ENCODE peak calls at places on chromosome 21, in five cellular contexts. T is SK-N-SH, I is HepG2, R is K562, A is GM12878. U is an unnamed sample.

GRCh38 chr21:31623664-31624063 is 35.8 kb upstream of the SOD1 start:
- DNase-seq in R (peak), I (no peak), T (no peak), A (no peak), U (peak)

GRCh38 chr21:43970551-43970950 is 41.6 kb upstream of the TRAPPC10 start:
- DNase-seq in A (no peak), I (no peak), T (no peak), R (no peak), U (no peak)

GRCh38 chr21:17818158-17819113 is 720 bp downstream of the C21orf91 start:
- DNase-seq in T (peak), A (no peak), I (peak), R (no peak), U (peak)

GRCh38 chr21:26769613-26770188 is 75.5 kb downstream of the ADAMTS1 start:
- DNase-seq in A (no peak), R (no peak), T (peak), I (no peak), U (peak)

GRCh38 chr21:46118871-46119564 is 21.1 kb downstream of the COL6A2 start:
- DNase-seq in R (no peak), I (no peak), A (no peak), T (peak), U (no peak)

GRCh38 chr21:42829954-42830353 is 49.4 kb downstream of the WDR4 start:
- DNase-seq in T (no peak), I (no peak), A (no peak), R (no peak), U (peak)

GRCh38 chr21:38112219-38112789 is 144.5 kb upstream of the KCNJ15 start:
- DNase-seq in I (no peak), T (no peak), A (no peak), R (peak), U (no peak)

GRCh38 chr21:32484706-32485380 is 72.3 kb downstream of the EVA1C start:
- DNase-seq in R (no peak), I (no peak), A (no peak), T (no peak), U (no peak)

GRCh38 chr21:32474179-32475059 is 61.9 kb downstream of the EVA1C start:
- DNase-seq in R (no peak), T (peak), I (no peak), A (no peak), U (no peak)

DNA sequence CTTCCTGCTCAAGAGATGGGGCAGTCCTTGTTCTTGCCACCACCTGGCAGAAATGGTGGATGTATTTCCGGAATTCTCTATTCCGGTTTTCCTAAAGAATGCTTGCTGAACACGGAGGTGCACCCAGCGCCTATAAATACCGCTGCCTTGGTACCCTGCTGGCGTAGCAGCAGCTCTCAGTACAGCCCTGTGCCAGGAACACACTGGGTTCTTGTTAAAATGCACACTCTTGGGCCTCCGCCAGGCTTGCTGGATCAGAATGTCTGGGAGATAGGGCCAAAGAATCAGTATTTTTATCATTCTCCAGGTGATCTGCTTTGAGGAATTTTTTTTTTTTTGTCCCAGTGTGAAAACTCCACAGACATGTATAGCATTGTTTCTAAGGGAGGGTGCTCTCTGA is 54.2 kb downstream of the IGSF5 start:
- DNase-seq in I (no peak), R (no peak), T (no peak), A (no peak), U (no peak)
- TF ChIP-seq FOXM1 in I (no peak), R (no peak), T (no peak), A (no peak), U (no peak)

GRCh38 chr21:19246018-19246417 is 842.4 kb upstream of the TMPRSS15 start:
- DNase-seq in T (no peak), I (no peak), A (no peak), R (peak), U (no peak)
- TF ChIP-seq FOXM1 in T (no peak), I (no peak), A (no peak), R (no peak), U (no peak)

GRCh38 chr21:35575280-35575915 is 484.9 kb downstream of the SETD4 start:
- DNase-seq in I (no peak), T (no peak), R (no peak), A (no peak), U (no peak)
- TF ChIP-seq FOXM1 in I (no peak), T (no peak), R (no peak), A (no peak), U (no peak)

GRCh38 chr21:25243809-25244208 is 363.5 kb downstream of the MRPL39 start:
- DNase-seq in I (no peak), T (peak), A (no peak), R (no peak), U (no peak)
- TF ChIP-seq FOXM1 in I (no peak), T (no peak), A (no peak), R (no peak), U (no peak)

GRCh38 chr21:36769051-36769867 is 70.3 kb downstream of the SIM2 start:
- DNase-seq in A (no peak), R (no peak), T (no peak), I (no peak), U (no peak)
- TF ChIP-seq FOXM1 in A (no peak), R (no peak), T (no peak), I (no peak), U (no peak)

DNA sequence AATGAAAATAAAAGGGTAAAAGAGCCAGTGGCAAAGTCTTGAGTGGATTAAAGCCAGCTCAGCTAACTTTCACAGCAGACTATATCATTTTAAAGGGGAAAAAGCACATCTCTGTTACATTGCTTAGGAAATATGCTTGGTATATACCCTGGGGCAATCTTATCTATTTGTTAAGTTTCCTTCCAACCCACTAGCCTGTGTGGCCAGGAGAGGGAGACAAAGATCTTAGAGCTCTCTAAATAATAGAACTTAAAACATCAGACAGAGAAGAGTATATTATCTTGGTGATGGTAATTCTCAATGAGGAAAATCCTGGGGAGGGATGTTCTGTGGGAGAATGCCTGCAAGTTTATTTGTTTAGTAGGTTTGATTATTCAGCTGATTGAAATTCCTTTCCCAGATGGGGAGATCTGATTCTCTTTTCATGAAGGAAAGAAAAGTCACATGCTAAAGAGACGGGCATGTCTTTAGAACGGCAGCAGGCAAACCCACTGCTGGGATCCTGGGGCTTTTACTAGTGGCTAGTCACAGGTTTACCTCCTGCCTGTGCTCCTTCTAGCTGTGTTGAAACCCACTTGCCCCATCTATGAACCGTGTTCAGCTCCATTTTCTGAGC is 3.6 kb downstream of the KCNE2 start:
- DNase-seq in A (no peak), T (peak), I (peak), R (peak), U (peak)
- TF ChIP-seq FOXM1 in A (no peak), T (no peak), I (no peak), R (no peak), U (no peak)